ENCODE peak calls at places on chromosomes 3 and 15, in seven cellular contexts. W is tibial nerve; L is lower lobe of right lung; M is CD4-positive, CD25-positive, alpha-beta regulatory T cell; I is neural progenitor cell; T is dorsolateral prefrontal cortex; C is Panc1. F is an unnamed sample.

GRCh38 chr15:63892794-63893441 is 59.2 kb upstream of the HERC1 start:
- DNase-seq in W (no peak), L (peak), M (peak), I (no peak), T (no peak), C (no peak), F (no peak)

GRCh38 chr3:57048728-57049127 is 11.7 kb upstream of the SPATA12 start:
- DNase-seq in W (no peak), L (no peak), M (no peak), I (no peak), T (no peak), C (no peak), F (no peak)

GRCh38 chr15:85407421-85408269 is 27.2 kb downstream of the AKAP13 start:
- DNase-seq in W (no peak), L (no peak), M (no peak), I (no peak), T (no peak), C (no peak), F (peak)

GRCh38 chr3:40086890-40087884 is 222.3 kb upstream of the EIF1B start:
- DNase-seq in W (no peak), L (no peak), M (no peak), I (no peak), T (no peak), C (no peak), F (no peak)

GRCh38 chr3:177833392-177833791 is 636.1 kb upstream of the TBL1XR1 start:
- DNase-seq in W (no peak), L (no peak), M (no peak), I (no peak), T (no peak), C (no peak), F (no peak)

GRCh38 chr15:26242565-26242964 is 379.4 kb upstream of the ATP10A start:
- DNase-seq in W (no peak), L (no peak), M (no peak), I (no peak), T (no peak), C (no peak), F (no peak)

GRCh38 chr3:141015486-141015885 is 35.7 kb upstream of the SPSB4 start:
- DNase-seq in W (no peak), L (no peak), M (no peak), I (no peak), T (no peak), C (no peak), F (no peak)

GRCh38 chr3:46076606-46077005 is 49.3 kb upstream of the XCR1 start:
- DNase-seq in W (no peak), L (no peak), M (no peak), I (no peak), T (no peak), C (no peak), F (peak)

GRCh38 chr3:177356113-177356512 is 158.8 kb upstream of the TBL1XR1 start:
- DNase-seq in W (no peak), L (no peak), M (no peak), I (no peak), T (no peak), C (no peak), F (no peak)

GRCh38 chr3:164416491-164417222 is 661.6 kb downstream of the SI start:
- DNase-seq in W (no peak), L (no peak), M (no peak), I (no peak), T (no peak), C (no peak), F (no peak)

GRCh38 chr15:88450125-88450798 is 16.9 kb downstream of the MRPL46 start:
- DNase-seq in W (peak), L (no peak), M (peak), I (peak), T (peak), C (peak), F (peak)

GRCh38 chr3:37456270-37456708 is 281.9 kb upstream of the LRRFIP2 start:
- DNase-seq in W (no peak), L (peak), M (no peak), I (no peak), T (no peak), C (no peak), F (no peak)

GRCh38 chr3:158103131-158103955 is 2.9 kb downstream of the SHOX2 start:
- DNase-seq in W (peak), L (peak), M (no peak), I (peak), T (no peak), C (no peak), F (no peak)

GRCh38 chr3:102034639-102035038 is 185.3 kb downstream of the NFKBIZ start:
- DNase-seq in W (no peak), L (no peak), M (no peak), I (no peak), T (no peak), C (no peak), F (no peak)

GRCh38 chr15:31325432-31325975 is 1.1 kb upstream of the KLF13 start:
- DNase-seq in W (peak), L (peak), M (no peak), I (peak), T (peak), C (no peak), F (peak)

GRCh38 chr15:80068578-80068977 is 9.1 kb downstream of the ZFAND6 start:
- DNase-seq in W (no peak), L (no peak), M (no peak), I (no peak), T (no peak), C (no peak), F (no peak)

GRCh38 chr3:70358978-70359580 is 46.6 kb upstream of the MDFIC2 start:
- DNase-seq in W (no peak), L (no peak), M (no peak), I (peak), T (no peak), C (peak), F (peak)

GRCh38 chr3:180229113-180229512 is 192.4 kb upstream of the PEX5L start:
- DNase-seq in W (no peak), L (no peak), M (no peak), I (peak), T (no peak), C (no peak), F (no peak)

GRCh38 chr3:121718205-121718846 is 31.2 kb downstream of the GOLGB1 start:
- DNase-seq in W (no peak), L (no peak), M (peak), I (no peak), T (no peak), C (no peak), F (peak)

GRCh38 chr3:10648181-10648580 is 142.8 kb upstream of the ATP2B2 start:
- DNase-seq in W (no peak), L (no peak), M (no peak), I (no peak), T (no peak), C (no peak), F (no peak)

GRCh38 chr3:15815696-15816095 is 17.9 kb upstream of the ANKRD28 start:
- DNase-seq in W (no peak), L (no peak), M (peak), I (peak), T (no peak), C (no peak), F (no peak)

GRCh38 chr3:138042043-138042442 is 32.1 kb downstream of the CLDN18 start:
- DNase-seq in W (no peak), L (no peak), M (no peak), I (no peak), T (no peak), C (no peak), F (no peak)

GRCh38 chr15:51917493-51917892 is 54.1 kb downstream of the LEO1 start:
- DNase-seq in W (no peak), L (peak), M (no peak), I (peak), T (no peak), C (no peak), F (no peak)

DNA sequence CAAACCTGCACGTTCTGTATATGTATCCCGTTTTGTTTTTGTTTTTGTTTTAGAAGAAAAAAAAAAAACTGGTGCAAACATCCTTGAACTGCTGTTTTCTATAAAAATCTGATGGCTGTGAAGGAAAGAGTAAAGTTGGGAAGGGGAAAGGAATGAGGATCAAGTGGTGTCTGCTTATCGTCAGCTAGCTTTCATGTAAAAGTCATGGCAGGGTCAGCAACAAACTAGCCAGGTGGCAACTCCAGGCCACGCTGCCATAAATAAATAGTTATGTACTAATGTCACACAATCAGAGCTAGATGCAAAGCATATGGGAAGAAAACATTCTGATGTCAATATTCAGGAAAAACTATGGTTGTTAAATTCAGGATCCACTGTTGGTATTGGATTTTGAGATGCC is 2.3 kb upstream of the CDIN1 start:
- DNase-seq in W (no peak), L (no peak), M (no peak), I (no peak), T (no peak), C (no peak), F (no peak)
- H3K27ac ChIP-seq in W (no peak), L (no peak), M (no peak), I (no peak), T (no peak), C (no peak), F (no peak)

GRCh38 chr3:183193762-183194701 is 31.5 kb upstream of the LAMP3 start:
- DNase-seq in W (no peak), L (no peak), M (no peak), I (no peak), T (no peak), C (no peak), F (no peak)
- H3K27ac ChIP-seq in W (no peak), L (no peak), M (no peak), I (no peak), T (no peak), C (peak), F (no peak)

DNA sequence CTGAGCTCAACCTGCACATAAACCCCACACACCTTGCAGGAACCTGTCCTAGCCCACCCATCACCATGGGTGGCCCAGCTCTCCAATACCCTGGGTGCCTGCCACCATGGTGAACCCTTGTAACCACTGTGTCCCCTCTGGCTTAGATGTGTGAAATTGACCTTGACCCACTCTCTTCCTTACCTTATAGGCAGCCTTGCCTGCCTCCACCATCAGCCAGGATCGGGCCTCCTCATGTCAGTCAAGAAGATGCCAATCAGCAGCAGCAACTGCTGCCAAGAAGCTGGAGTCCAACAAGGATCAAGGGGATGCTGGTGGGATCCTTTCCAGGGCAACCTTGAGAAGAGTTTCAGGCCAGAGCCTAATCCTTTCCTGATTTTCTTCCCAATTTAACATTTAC is 8.8 kb upstream of the CYP11A1 start:
- DNase-seq in W (no peak), L (no peak), M (no peak), I (no peak), T (no peak), C (no peak), F (no peak)
- H3K27ac ChIP-seq in W (no peak), L (no peak), M (no peak), I (no peak), T (no peak), C (no peak), F (no peak)

GRCh38 chr3:184234671-184235380 is 5.4 kb downstream of the VWA5B2 start:
- DNase-seq in W (no peak), L (no peak), M (no peak), I (no peak), T (no peak), C (no peak), F (no peak)
- H3K27ac ChIP-seq in W (no peak), L (no peak), M (no peak), I (no peak), T (no peak), C (no peak), F (no peak)

GRCh38 chr3:128788268-128788869 is 62.4 kb downstream of the RAB7A start:
- DNase-seq in W (no peak), L (no peak), M (no peak), I (no peak), T (no peak), C (no peak), F (no peak)
- H3K27ac ChIP-seq in W (no peak), L (no peak), M (peak), I (no peak), T (peak), C (no peak), F (no peak)